ENCODE peak calls at places on chromosome 13, in eight cellular contexts. G is Peyer's patch; N is kidney epithelial cell; K is Ammon's horn; O is activated naive CD8-positive, alpha-beta T cell treated with anti-CD3 and anti-CD28 coated beads, Interleukin-2, amount 10 ng/mL, durations not matched to agents 7 days and 5 days; F is memory B cell; S is stimulated activated CD8-positive, alpha-beta memory T cell treated with anti-CD3 and anti-CD28 coated beads, Interleukin-15, amount 100 ng/mL, for 1 hour; C is activated CD4-positive, alpha-beta T cell treated with anti-CD3 and anti-CD28 coated beads, Interleukin-2, amount 50 U/mL, for 24 hours. E is an unnamed sample.

GRCh38 chr13:54029226-54029625 is 1000.6 kb downstream of the OLFM4 start:
- DNase-seq in G (no peak), N (peak; percentile 99), K (no peak), O (no peak), F (peak; percentile 9), S (no peak), C (no peak), E (peak; percentile 98)

GRCh38 chr13:34246511-34246910 is 428.6 kb downstream of the RFC3 start:
- DNase-seq in G (no peak), N (no peak), K (no peak), O (no peak), F (no peak), S (no peak), C (no peak), E (peak; percentile 1)

GRCh38 chr13:97967948-97968347 is 14.5 kb downstream of the IPO5 start:
- DNase-seq in G (no peak), N (no peak), K (no peak), O (no peak), F (no peak), S (no peak), C (no peak), E (no peak)

GRCh38 chr13:106490887-106491321 is 44.6 kb downstream of the EFNB2 start:
- DNase-seq in G (no peak), N (no peak), K (no peak), O (no peak), F (peak; percentile 7), S (no peak), C (peak; percentile 1), E (no peak)

GRCh38 chr13:72255908-72256307 is 388.9 kb upstream of the DACH1 start:
- DNase-seq in G (no peak), N (no peak), K (peak; percentile 47), O (no peak), F (no peak), S (no peak), C (no peak), E (peak; percentile 18)

GRCh38 chr13:68550330-68550729 is 1320.2 kb upstream of the PCDH9 start:
- DNase-seq in G (no peak), N (no peak), K (no peak), O (no peak), F (no peak), S (no peak), C (no peak), E (no peak)

GRCh38 chr13:33931397-33931987 is 113.5 kb downstream of the RFC3 start:
- DNase-seq in G (no peak), N (no peak), K (peak; percentile 28), O (no peak), F (no peak), S (no peak), C (no peak), E (no peak)

GRCh38 chr13:113856716-113857065 is 7.2 kb downstream of the GAS6 start:
- DNase-seq in G (no peak), N (no peak), K (no peak), O (no peak), F (no peak), S (no peak), C (no peak), E (no peak)

GRCh38 chr13:98575009-98575866 is 1.7 kb downstream of the STK24 start:
- DNase-seq in G (no peak), N (no peak), K (no peak), O (no peak), F (no peak), S (no peak), C (no peak), E (no peak)

GRCh38 chr13:99269627-99270252 is 11.6 kb upstream of the GPR18 start:
- DNase-seq in G (no peak), N (no peak), K (peak; percentile 79), O (no peak), F (no peak), S (no peak), C (no peak), E (no peak)